ENCODE peak calls at places on chromosomes 11 and 22, in eight cellular contexts. One of them, this sample, is unnamed.

GRCh38 chr11:46275964-46276641 is 1.4 kb upstream of the CREB3L1 start:
- DNase-seq in HFFc6: no peak
- DNase-seq in spleen: no peak
- DNase-seq in cardiac muscle cell: no peak
- DNase-seq in GM06990: no peak
- DNase-seq in type B pancreatic cell: no peak
- DNase-seq in AG04449: no peak
- DNase-seq in H9: no peak
- DNase-seq in this sample: no peak

GRCh38 chr22:29154364-29155048 is 51.2 kb upstream of the EMID1 start:
- DNase-seq in HFFc6: peak; percentile 48
- DNase-seq in spleen: peak; percentile 94
- DNase-seq in type B pancreatic cell: peak; percentile 90
- DNase-seq in cardiac muscle cell: peak; percentile 84
- DNase-seq in GM06990: peak; percentile 73
- DNase-seq in H9: peak; percentile 88
- DNase-seq in AG04449: no peak
- DNase-seq in this sample: peak; percentile 93

GRCh38 chr11:117772360-117772759 is 24.7 kb downstream of the DSCAML1 start:
- DNase-seq in H9: no peak
- DNase-seq in AG04449: no peak
- DNase-seq in type B pancreatic cell: no peak
- DNase-seq in HFFc6: no peak
- DNase-seq in spleen: no peak
- DNase-seq in cardiac muscle cell: no peak
- DNase-seq in GM06990: no peak
- DNase-seq in this sample: no peak

GRCh38 chr11:14644396-14645246 is 1.0 kb downstream of the PDE3B start:
- DNase-seq in cardiac muscle cell: peak; percentile 62
- DNase-seq in AG04449: no peak
- DNase-seq in H9: peak; percentile 63
- DNase-seq in HFFc6: no peak
- DNase-seq in GM06990: peak; percentile 47
- DNase-seq in spleen: peak; percentile 92
- DNase-seq in type B pancreatic cell: peak; percentile 73
- DNase-seq in this sample: peak; percentile 44

GRCh38 chr11:133814588-133814987 is 30.7 kb downstream of the SPATA19 start:
- DNase-seq in spleen: no peak
- DNase-seq in cardiac muscle cell: no peak
- DNase-seq in AG04449: no peak
- DNase-seq in type B pancreatic cell: no peak
- DNase-seq in HFFc6: no peak
- DNase-seq in H9: no peak
- DNase-seq in GM06990: no peak
- DNase-seq in this sample: no peak

GRCh38 chr11:83836883-83837654 is 550.9 kb upstream of the CCDC90B start:
- DNase-seq in GM06990: no peak
- DNase-seq in H9: peak; percentile 79
- DNase-seq in AG04449: no peak
- DNase-seq in cardiac muscle cell: peak; percentile 70
- DNase-seq in type B pancreatic cell: no peak
- DNase-seq in spleen: no peak
- DNase-seq in HFFc6: peak; percentile 52
- DNase-seq in this sample: peak; percentile 47

GRCh38 chr11:65709661-65710060 is 2.4 kb upstream of the KAT5 start:
- DNase-seq in HFFc6: no peak
- DNase-seq in AG04449: no peak
- DNase-seq in type B pancreatic cell: no peak
- DNase-seq in GM06990: no peak
- DNase-seq in spleen: peak; percentile 13
- DNase-seq in cardiac muscle cell: no peak
- DNase-seq in H9: peak; percentile 27
- DNase-seq in this sample: no peak

GRCh38 chr22:38468761-38469305 is 937 bp downstream of the KDELR3 start:
- DNase-seq in cardiac muscle cell: no peak
- DNase-seq in H9: no peak
- DNase-seq in HFFc6: no peak
- DNase-seq in spleen: peak; percentile 62
- DNase-seq in AG04449: no peak
- DNase-seq in GM06990: no peak
- DNase-seq in type B pancreatic cell: no peak
- DNase-seq in this sample: no peak

GRCh38 chr22:30043181-30043580 is 37.1 kb upstream of the HORMAD2 start:
- DNase-seq in GM06990: no peak
- DNase-seq in AG04449: no peak
- DNase-seq in type B pancreatic cell: no peak
- DNase-seq in H9: no peak
- DNase-seq in HFFc6: no peak
- DNase-seq in spleen: no peak
- DNase-seq in cardiac muscle cell: no peak
- DNase-seq in this sample: no peak

GRCh38 chr22:17842386-17842785 is 68.1 kb upstream of the BID start:
- DNase-seq in type B pancreatic cell: no peak
- DNase-seq in GM06990: no peak
- DNase-seq in cardiac muscle cell: no peak
- DNase-seq in spleen: peak; percentile 86
- DNase-seq in AG04449: no peak
- DNase-seq in HFFc6: no peak
- DNase-seq in H9: no peak
- DNase-seq in this sample: no peak

GRCh38 chr11:43521471-43521870 is 159.1 kb upstream of the HSD17B12 start:
- DNase-seq in spleen: no peak
- DNase-seq in H9: no peak
- DNase-seq in cardiac muscle cell: no peak
- DNase-seq in GM06990: no peak
- DNase-seq in HFFc6: no peak
- DNase-seq in AG04449: no peak
- DNase-seq in type B pancreatic cell: no peak
- DNase-seq in this sample: no peak

DNA sequence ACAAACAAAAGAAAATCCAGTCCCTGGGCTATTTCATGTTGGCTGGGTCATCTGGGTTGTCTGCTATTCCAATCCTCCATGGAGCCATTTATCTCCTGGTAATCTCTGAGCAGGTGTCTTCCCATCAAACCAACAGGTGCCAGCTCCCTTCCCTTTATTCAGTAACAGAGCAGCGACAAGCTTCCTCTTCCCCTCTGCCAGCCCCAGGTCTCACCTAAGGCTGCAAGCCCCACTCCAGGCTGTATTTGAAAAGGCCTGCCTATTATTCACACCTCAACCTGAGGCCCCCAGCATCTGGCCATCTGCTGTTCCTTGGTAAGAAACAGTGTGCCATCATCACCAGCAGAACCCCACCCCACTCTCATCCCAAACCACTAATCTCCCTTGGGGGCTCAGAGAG is 436.2 kb downstream of the BUD13 start:
- DNase-seq in H9: peak; percentile 15
- DNase-seq in cardiac muscle cell: no peak
- DNase-seq in HFFc6: no peak
- DNase-seq in type B pancreatic cell: peak; percentile 20
- DNase-seq in spleen: no peak
- DNase-seq in GM06990: no peak
- DNase-seq in AG04449: no peak
- DNase-seq in this sample: no peak
- TF ChIP-seq CTCF in H9: no peak
- TF ChIP-seq CTCF in cardiac muscle cell: no peak
- TF ChIP-seq CTCF in HFFc6: no peak
- TF ChIP-seq CTCF in type B pancreatic cell: no peak
- TF ChIP-seq CTCF in spleen: no peak
- TF ChIP-seq CTCF in GM06990: no peak
- TF ChIP-seq CTCF in AG04449: no peak
- TF ChIP-seq CTCF in this sample: no peak

GRCh38 chr11:131909426-131910200 is 539.2 kb downstream of the NTM start:
- DNase-seq in type B pancreatic cell: no peak
- DNase-seq in H9: no peak
- DNase-seq in cardiac muscle cell: no peak
- DNase-seq in HFFc6: no peak
- DNase-seq in spleen: no peak
- DNase-seq in AG04449: no peak
- DNase-seq in GM06990: no peak
- DNase-seq in this sample: no peak

GRCh38 chr11:131904756-131905155 is 534.3 kb downstream of the NTM start:
- DNase-seq in GM06990: no peak
- DNase-seq in type B pancreatic cell: no peak
- DNase-seq in AG04449: no peak
- DNase-seq in H9: peak; percentile 80
- DNase-seq in HFFc6: no peak
- DNase-seq in spleen: no peak
- DNase-seq in cardiac muscle cell: no peak
- DNase-seq in this sample: no peak

GRCh38 chr11:131907371-131907770 is 537.0 kb downstream of the NTM start:
- DNase-seq in AG04449: no peak
- DNase-seq in type B pancreatic cell: no peak
- DNase-seq in GM06990: no peak
- DNase-seq in spleen: no peak
- DNase-seq in cardiac muscle cell: no peak
- DNase-seq in H9: no peak
- DNase-seq in HFFc6: no peak
- DNase-seq in this sample: no peak

GRCh38 chr11:131908316-131908715 is 537.9 kb downstream of the NTM start:
- DNase-seq in type B pancreatic cell: no peak
- DNase-seq in AG04449: no peak
- DNase-seq in GM06990: no peak
- DNase-seq in spleen: no peak
- DNase-seq in cardiac muscle cell: no peak
- DNase-seq in HFFc6: no peak
- DNase-seq in H9: no peak
- DNase-seq in this sample: no peak

GRCh38 chr11:131906963-131907362 is 536.5 kb downstream of the NTM start:
- DNase-seq in cardiac muscle cell: no peak
- DNase-seq in H9: no peak
- DNase-seq in spleen: no peak
- DNase-seq in AG04449: no peak
- DNase-seq in GM06990: no peak
- DNase-seq in type B pancreatic cell: no peak
- DNase-seq in HFFc6: no peak
- DNase-seq in this sample: no peak
- TF ChIP-seq CTCF in cardiac muscle cell: no peak
- TF ChIP-seq CTCF in H9: peak; percentile 34
- TF ChIP-seq CTCF in spleen: no peak
- TF ChIP-seq CTCF in AG04449: no peak
- TF ChIP-seq CTCF in GM06990: no peak
- TF ChIP-seq CTCF in type B pancreatic cell: peak; percentile 27
- TF ChIP-seq CTCF in HFFc6: peak; percentile 44
- TF ChIP-seq CTCF in this sample: no peak

GRCh38 chr11:68691402-68691784 is 7.0 kb downstream of the GAL start:
- DNase-seq in GM06990: no peak
- DNase-seq in type B pancreatic cell: no peak
- DNase-seq in AG04449: no peak
- DNase-seq in cardiac muscle cell: no peak
- DNase-seq in HFFc6: no peak
- DNase-seq in H9: peak; percentile 34
- DNase-seq in spleen: no peak
- DNase-seq in this sample: no peak

GRCh38 chr11:68689737-68690625 is 5.6 kb downstream of the GAL start:
- DNase-seq in AG04449: no peak
- DNase-seq in type B pancreatic cell: no peak
- DNase-seq in HFFc6: no peak
- DNase-seq in H9: no peak
- DNase-seq in GM06990: no peak
- DNase-seq in cardiac muscle cell: no peak
- DNase-seq in spleen: no peak
- DNase-seq in this sample: no peak

GRCh38 chr11:68692115-68692514 is 7.8 kb downstream of the GAL start:
- DNase-seq in H9: peak; percentile 41
- DNase-seq in HFFc6: no peak
- DNase-seq in GM06990: no peak
- DNase-seq in cardiac muscle cell: no peak
- DNase-seq in AG04449: no peak
- DNase-seq in spleen: no peak
- DNase-seq in type B pancreatic cell: no peak
- DNase-seq in this sample: no peak

GRCh38 chr11:68688881-68689280 is 4.5 kb downstream of the GAL start:
- DNase-seq in spleen: no peak
- DNase-seq in type B pancreatic cell: no peak
- DNase-seq in H9: peak; percentile 24
- DNase-seq in HFFc6: no peak
- DNase-seq in cardiac muscle cell: no peak
- DNase-seq in AG04449: no peak
- DNase-seq in GM06990: no peak
- DNase-seq in this sample: no peak

DNA sequence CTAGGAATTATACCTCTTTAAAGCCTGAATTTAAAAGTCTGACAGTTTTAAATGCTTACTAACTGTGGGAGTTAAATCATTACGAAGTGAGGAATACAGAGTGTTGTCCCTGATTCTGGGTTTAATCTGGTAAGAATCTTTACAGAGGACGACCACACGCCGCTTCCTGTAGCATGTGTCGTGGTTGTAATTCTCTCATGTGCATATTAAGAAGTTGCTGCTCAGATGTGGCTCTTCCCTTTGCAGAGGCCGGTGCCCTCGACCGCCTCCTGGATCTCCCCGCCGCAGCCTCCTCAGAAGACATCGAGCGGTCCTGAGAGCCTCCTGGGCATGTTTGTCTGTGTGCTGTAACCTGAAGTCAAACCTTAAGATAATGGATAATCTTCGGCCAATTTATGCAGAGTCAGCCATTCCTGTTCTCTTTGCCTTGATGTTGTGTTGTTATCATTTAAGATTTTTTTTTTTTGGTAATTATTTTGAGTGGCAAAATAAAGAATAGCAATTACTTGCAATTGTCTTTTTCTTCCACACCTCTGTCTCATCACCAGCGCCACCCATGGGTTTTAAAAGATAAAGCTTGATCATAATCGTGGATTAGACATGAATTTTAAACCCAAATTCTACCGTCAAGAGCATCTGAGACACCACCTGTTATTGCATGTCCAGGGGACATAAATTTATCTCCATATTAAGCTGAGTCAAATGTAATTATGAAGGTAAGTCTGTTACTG is 6.5 kb downstream of the GAL start:
- DNase-seq in AG04449: no peak
- DNase-seq in HFFc6: no peak
- DNase-seq in cardiac muscle cell: no peak
- DNase-seq in H9: peak; percentile 28
- DNase-seq in type B pancreatic cell: no peak
- DNase-seq in spleen: no peak
- DNase-seq in GM06990: no peak
- DNase-seq in this sample: no peak
- TF ChIP-seq CTCF in AG04449: no peak
- TF ChIP-seq CTCF in HFFc6: peak; percentile 47
- TF ChIP-seq CTCF in cardiac muscle cell: no peak
- TF ChIP-seq CTCF in H9: peak; percentile 43
- TF ChIP-seq CTCF in type B pancreatic cell: no peak
- TF ChIP-seq CTCF in spleen: no peak
- TF ChIP-seq CTCF in GM06990: no peak
- TF ChIP-seq CTCF in this sample: no peak

GRCh38 chr11:31830406-31830805 is 19.3 kb upstream of the PAX6 start:
- DNase-seq in spleen: no peak
- DNase-seq in HFFc6: no peak
- DNase-seq in type B pancreatic cell: no peak
- DNase-seq in H9: no peak
- DNase-seq in AG04449: no peak
- DNase-seq in cardiac muscle cell: no peak
- DNase-seq in GM06990: no peak
- DNase-seq in this sample: no peak

DNA sequence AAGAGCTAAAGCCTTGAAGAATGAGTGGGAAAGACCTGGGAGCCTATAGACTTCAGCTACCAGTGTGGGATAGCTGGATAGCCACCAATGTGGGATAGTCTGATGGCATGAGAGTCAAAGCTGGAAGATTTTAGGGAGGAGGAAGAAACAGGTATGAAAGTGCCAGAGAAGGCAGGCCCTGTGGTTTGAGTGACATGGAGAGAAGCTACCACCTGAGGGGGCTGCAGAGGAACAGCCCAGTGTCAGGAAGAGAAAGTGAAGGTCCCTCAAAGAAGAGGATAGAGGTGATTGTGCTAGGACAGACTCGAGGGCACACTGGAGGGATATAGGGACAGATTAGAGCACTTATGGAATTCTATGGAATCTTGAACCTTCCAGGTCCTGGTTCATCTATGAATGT is 23.1 kb upstream of the PAX6 start:
- DNase-seq in type B pancreatic cell: no peak
- DNase-seq in GM06990: no peak
- DNase-seq in cardiac muscle cell: no peak
- DNase-seq in H9: peak; percentile 45
- DNase-seq in spleen: no peak
- DNase-seq in AG04449: no peak
- DNase-seq in HFFc6: no peak
- DNase-seq in this sample: no peak
- TF ChIP-seq CTCF in type B pancreatic cell: no peak
- TF ChIP-seq CTCF in GM06990: peak; percentile 12
- TF ChIP-seq CTCF in cardiac muscle cell: no peak
- TF ChIP-seq CTCF in H9: peak; percentile 59
- TF ChIP-seq CTCF in spleen: no peak
- TF ChIP-seq CTCF in AG04449: no peak
- TF ChIP-seq CTCF in HFFc6: no peak
- TF ChIP-seq CTCF in this sample: no peak

This sample was measured in endothelial cell.